ENCODE peak calls at places on chromosome 11, in eight cellular contexts. F is HCT116, G is sigmoid colon, O is transverse colon, P is H1, H is K562, E is HepG2, W is breast epithelium. Y is an unnamed sample. For H3K36me3, the result is how much of the 10 kb centered on the place peaks cover.

GRCh38 chr11:72349616-72350218 is 84.6 kb downstream of the CLPB start:
- DNase-seq in F (no peak), G (peak), O (no peak), P (no peak), H (peak), E (no peak), W (no peak), Y (no peak)

GRCh38 chr11:83655996-83656395 is 369.8 kb upstream of the CCDC90B start:
- DNase-seq in F (no peak), G (no peak), O (no peak), P (no peak), H (no peak), E (no peak), W (no peak), Y (no peak)

GRCh38 chr11:125167954-125168821 is 3.6 kb downstream of the PKNOX2 start:
- DNase-seq in F (no peak), G (no peak), O (no peak), P (no peak), H (no peak), E (no peak), W (no peak), Y (peak)

GRCh38 chr11:110962907-110963306 is 250.7 kb upstream of the ARHGAP20 start:
- DNase-seq in F (no peak), G (no peak), O (no peak), P (no peak), H (no peak), E (no peak), W (no peak), Y (no peak)

GRCh38 chr11:109734602-109735001 is 312.6 kb downstream of the C11orf87 start:
- DNase-seq in F (no peak), G (no peak), O (no peak), P (no peak), H (no peak), E (no peak), W (no peak), Y (no peak)

GRCh38 chr11:109016724-109017123 is 351.9 kb downstream of the DDX10 start:
- DNase-seq in F (no peak), G (no peak), O (no peak), P (no peak), H (no peak), E (no peak), W (no peak), Y (no peak)

GRCh38 chr11:78313181-78313788 is 104.3 kb downstream of the GAB2 start:
- DNase-seq in F (peak), G (no peak), O (peak), P (no peak), H (no peak), E (peak), W (no peak), Y (peak)

GRCh38 chr11:114296190-114296978 is at the start of gene NNMT:
- DNase-seq in F (no peak), G (peak), O (peak), P (no peak), H (peak), E (no peak), W (no peak), Y (peak)

GRCh38 chr11:80815752-80816453 is 1375.1 kb upstream of the TENM4 start:
- DNase-seq in F (no peak), G (no peak), O (no peak), P (no peak), H (no peak), E (no peak), W (no peak), Y (no peak)

GRCh38 chr11:34331736-34332135 is 26.1 kb downstream of the ABTB2 start:
- DNase-seq in F (no peak), G (no peak), O (no peak), P (no peak), H (no peak), E (no peak), W (no peak), Y (no peak)

GRCh38 chr11:77211040-77211451 is 83.0 kb downstream of the MYO7A start:
- DNase-seq in F (no peak), G (no peak), O (no peak), P (no peak), H (no peak), E (no peak), W (no peak), Y (no peak)

GRCh38 chr11:73404048-73404447 is 27.8 kb downstream of the RELT start:
- DNase-seq in F (peak), G (peak), O (peak), P (peak), H (peak), E (peak), W (no peak), Y (peak)

GRCh38 chr11:129346916-129347315 is 28.7 kb upstream of the BARX2 start:
- DNase-seq in F (no peak), G (no peak), O (no peak), P (no peak), H (no peak), E (no peak), W (no peak), Y (no peak)

GRCh38 chr11:75568616-75569219 is 6.7 kb downstream of the SERPINH1 start:
- DNase-seq in F (no peak), G (no peak), O (no peak), P (no peak), H (no peak), E (no peak), W (no peak), Y (no peak)
- H3K36me3 ChIP-seq in F (under half), G (half or more), O (under half), P (half or more), H (half or more), E (under half), W (under half), Y (half or more)

DNA sequence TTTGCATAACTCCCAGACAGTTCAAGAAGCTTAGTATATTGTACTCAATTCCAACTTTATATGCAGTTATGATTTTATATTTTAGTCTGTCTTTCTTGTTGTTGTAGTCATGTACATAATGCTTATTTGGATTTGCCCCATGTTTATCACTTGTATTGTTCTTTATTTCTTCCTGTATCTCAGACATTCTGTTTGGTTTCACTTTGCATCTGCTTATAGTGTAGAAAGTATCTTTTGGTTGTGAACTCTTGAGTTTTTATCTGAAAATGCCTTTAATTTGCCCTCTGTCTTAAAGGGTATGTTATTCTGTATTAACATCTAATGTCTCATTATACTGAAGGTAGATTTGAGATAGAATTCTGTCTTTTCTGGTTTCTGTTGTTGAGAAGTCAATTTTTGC is 275.4 kb downstream of the DYNC2H1 start:
- DNase-seq in F (no peak), G (no peak), O (no peak), P (no peak), H (no peak), E (no peak), W (no peak), Y (no peak)
- TF ChIP-seq POLR2AphosphoS5 in F (no peak), G (no peak), O (no peak), P (no peak), H (no peak), E (no peak), W (no peak), Y (no peak)

DNA sequence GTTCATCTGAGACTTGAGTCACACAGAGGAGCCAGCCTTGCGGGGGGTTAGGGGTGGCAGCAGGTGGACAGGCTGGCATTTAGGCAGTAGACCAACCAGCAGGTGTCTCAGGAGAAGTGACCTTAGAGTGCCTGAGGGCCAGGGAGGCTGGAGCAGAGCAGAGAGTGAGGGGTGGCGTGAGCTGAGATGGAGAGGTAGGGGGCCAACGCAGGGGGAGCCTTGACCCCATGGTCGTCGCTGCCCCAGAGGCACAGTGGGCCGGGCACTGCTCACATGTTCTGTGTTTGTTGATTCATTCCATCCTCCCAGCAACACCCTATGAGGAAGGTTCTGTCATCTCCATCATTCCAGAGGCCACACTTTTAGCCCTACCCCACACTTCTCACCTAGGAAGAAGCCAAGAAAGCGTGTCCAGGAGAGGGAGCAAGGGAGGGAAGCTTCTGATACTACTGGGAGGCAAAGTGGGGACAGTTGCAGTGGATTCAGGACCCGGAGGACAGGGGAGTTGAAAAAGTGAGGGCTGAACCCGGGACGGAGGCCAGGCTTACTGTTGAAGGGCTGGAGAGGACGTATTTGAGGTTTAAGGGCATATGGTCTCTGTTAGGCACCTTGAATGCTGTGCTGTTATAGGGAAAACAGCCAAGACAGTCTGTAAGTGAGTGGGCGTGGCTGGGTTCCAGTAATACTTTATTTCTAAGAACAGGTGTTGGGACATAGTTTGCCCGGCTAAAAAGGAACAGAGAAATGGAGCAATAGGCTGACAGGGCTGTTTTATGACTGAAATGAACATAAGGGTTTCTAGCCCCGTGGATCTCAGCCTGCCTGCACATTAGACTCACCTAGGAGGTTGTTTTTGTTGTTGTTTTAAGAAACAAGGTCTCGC is 7.3 kb downstream of the SART1 start:
- DNase-seq in F (no peak), G (no peak), O (no peak), P (no peak), H (no peak), E (no peak), W (no peak), Y (no peak)
- H3K36me3 ChIP-seq in F (under half), G (half or more), O (half or more), P (under half), H (half or more), E (under half), W (under half), Y (half or more)

GRCh38 chr11:122340607-122341006 is 224.6 kb upstream of the BLID start:
- DNase-seq in F (no peak), G (no peak), O (no peak), P (no peak), H (no peak), E (no peak), W (no peak), Y (no peak)

GRCh38 chr11:122343247-122343646 is 227.2 kb upstream of the BLID start:
- DNase-seq in F (no peak), G (no peak), O (no peak), P (no peak), H (no peak), E (no peak), W (no peak), Y (no peak)

GRCh38 chr11:122344281-122344680 is 228.3 kb upstream of the BLID start:
- DNase-seq in F (no peak), G (no peak), O (no peak), P (no peak), H (no peak), E (no peak), W (no peak), Y (no peak)

GRCh38 chr11:122339661-122340060 is 223.6 kb upstream of the BLID start:
- DNase-seq in F (no peak), G (no peak), O (no peak), P (no peak), H (no peak), E (no peak), W (no peak), Y (no peak)

DNA sequence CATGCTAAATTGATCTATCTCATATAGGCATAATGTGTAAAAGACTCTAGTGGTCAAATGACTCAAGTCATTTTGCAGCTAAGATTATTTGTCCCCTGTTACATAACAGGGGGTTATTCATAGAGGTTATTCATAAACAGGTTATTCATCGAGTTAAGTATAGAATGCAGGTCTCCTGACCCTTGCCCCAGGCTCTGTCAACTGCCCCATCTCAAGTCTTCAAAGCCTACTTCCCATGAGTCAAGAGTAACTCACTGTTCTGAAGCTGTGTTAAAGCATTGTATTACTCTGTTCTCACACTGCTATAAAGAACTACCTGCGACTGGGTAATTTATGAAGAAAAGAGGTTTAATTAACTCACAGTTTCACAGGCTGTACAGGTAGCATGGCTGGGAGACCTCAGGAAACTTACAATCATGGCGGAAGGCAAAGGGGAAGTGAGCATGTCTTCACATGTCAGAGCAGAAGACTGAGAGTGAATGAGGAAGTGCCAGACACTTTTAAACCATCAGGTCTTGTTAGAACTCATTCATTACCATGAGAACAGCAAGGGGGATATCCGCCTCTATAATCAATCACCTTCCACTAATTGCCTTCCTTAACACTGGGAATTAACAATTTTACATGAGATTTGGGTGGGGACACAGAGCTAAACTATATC is 226.2 kb upstream of the BLID start:
- DNase-seq in F (peak), G (no peak), O (no peak), P (no peak), H (no peak), E (no peak), W (no peak), Y (no peak)
- TF ChIP-seq POLR2AphosphoS5 in F (no peak), G (no peak), O (no peak), P (no peak), H (no peak), E (no peak), W (no peak), Y (no peak)

GRCh38 chr11:93689166-93689734 is 27.8 kb downstream of the CEP295 start:
- DNase-seq in F (no peak), G (no peak), O (no peak), P (no peak), H (no peak), E (no peak), W (no peak), Y (no peak)
- H3K36me3 ChIP-seq in F (under half), G (under half), O (half or more), P (half or more), H (half or more), E (under half), W (under half), Y (half or more)

GRCh38 chr11:26704249-26704648 is 17.6 kb downstream of the SLC5A12 start:
- DNase-seq in F (no peak), G (no peak), O (peak), P (no peak), H (no peak), E (no peak), W (no peak), Y (no peak)
- TF ChIP-seq POLR2AphosphoS5 in F (no peak), G (no peak), O (no peak), P (no peak), H (no peak), E (no peak), W (no peak), Y (no peak)

DNA sequence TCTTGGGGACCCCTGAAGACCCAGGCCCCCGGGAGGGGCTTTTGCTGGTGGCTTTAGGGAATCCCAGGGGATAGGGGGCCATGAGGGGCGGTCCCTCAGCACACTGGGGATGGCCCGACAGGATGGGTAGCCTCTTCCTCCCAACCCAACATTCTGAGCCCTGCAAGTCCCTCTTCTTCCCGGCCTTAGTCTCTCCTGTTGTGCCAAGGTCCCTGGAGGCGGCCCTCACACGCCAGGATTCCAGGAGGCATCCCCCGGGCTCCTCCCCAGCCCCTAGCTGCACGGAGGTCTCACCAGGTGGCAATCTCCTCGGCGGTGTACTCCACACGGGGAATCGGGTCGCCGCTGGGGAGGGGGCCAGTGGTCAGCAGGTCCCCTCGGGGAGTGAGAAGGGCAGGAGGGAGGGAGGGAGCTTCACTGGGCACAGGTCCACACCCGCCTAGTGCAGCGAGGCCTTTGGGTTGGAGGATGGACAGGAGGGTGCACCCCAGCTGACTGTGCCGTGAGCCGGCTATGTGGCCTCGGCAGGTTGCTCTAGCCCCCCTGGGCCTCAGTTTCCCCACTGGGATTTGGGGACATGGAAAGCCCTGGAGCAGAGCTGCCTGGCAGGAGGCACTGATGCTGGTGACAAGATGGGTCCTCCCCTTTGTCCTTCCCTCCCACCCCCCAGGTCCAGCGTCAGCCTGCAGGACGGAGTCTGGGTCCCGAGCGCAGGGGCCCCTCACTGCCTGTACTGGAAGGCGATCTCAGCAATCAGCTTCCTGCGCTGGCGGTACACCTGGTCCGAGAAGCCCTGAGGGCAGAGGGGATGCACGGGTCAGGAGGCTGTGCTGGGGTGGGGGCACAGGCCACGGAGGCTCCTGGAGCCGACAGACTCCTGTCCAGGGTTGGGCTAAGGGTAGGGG is 4.2 kb downstream of the TH start:
- DNase-seq in F (no peak), G (no peak), O (no peak), P (no peak), H (no peak), E (no peak), W (no peak), Y (no peak)
- H3K36me3 ChIP-seq in F (under half), G (under half), O (under half), P (under half), H (under half), E (under half), W (under half), Y (under half)

DNA sequence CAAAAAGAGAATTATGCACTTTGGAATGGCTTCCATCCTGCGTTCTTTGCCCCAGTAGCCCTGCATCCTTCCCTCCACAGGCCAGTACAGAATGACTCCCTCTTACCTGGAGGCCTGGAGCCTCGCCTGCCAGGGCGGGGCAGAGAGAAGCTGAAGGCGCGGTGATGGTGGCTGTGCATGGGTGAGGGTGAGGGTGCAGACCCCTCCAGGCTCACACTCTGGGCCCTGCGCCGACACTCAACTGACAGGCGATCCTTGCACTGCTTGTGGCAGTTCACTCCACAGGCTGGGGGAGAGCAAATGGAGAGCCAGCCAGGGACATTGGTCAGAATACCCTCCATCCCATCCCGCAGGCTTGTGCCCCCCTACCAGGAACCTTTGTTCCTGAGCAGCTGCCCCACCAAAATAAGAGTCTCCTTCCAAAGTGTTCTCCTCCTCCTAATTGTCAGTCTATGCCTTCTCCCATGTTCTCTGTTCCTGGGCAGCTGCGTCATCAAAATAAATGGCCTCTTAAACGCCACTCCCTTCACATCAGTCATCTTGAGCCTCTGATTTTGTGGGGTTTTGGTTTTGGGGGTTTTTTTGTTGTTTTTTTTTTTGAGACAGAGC is 5.9 kb upstream of the NRXN2 start:
- DNase-seq in F (no peak), G (no peak), O (no peak), P (no peak), H (no peak), E (no peak), W (no peak), Y (no peak)
- TF ChIP-seq POLR2AphosphoS5 in F (no peak), G (no peak), O (no peak), P (no peak), H (no peak), E (no peak), W (no peak), Y (no peak)